ENCODE peak calls at places on chromosomes 11 and 22, in eight cellular contexts. C is HepG2, T is H1, V is IMR-90, A is K562, D is HCT116, L is SK-N-SH, Q is GM12878. S is an unnamed sample.

GRCh38 chr11:102810943-102811528 is 13.1 kb upstream of the MMP1 start:
- DNase-seq in C (peak; percentile 12), T (no peak), V (peak; percentile 45), A (no peak), D (no peak), L (peak; percentile 10), Q (no peak), S (peak; percentile 12)

GRCh38 chr11:45590743-45591142 is 74.7 kb downstream of the CHST1 start:
- DNase-seq in C (no peak), T (no peak), V (no peak), A (no peak), D (no peak), L (peak; percentile 53), Q (no peak), S (no peak)

GRCh38 chr11:8087185-8087584 is 6.2 kb downstream of the TUB start:
- DNase-seq in C (no peak), T (no peak), V (no peak), A (no peak), D (no peak), L (no peak), Q (no peak), S (no peak)

GRCh38 chr11:134200688-134201087 is 23.1 kb downstream of the NCAPD3 start:
- DNase-seq in C (no peak), T (no peak), V (peak; percentile 59), A (no peak), D (no peak), L (no peak), Q (no peak), S (no peak)

GRCh38 chr11:15071556-15072255 is 1.7 kb upstream of the CALCB start:
- DNase-seq in C (no peak), T (no peak), V (no peak), A (no peak), D (no peak), L (no peak), Q (no peak), S (no peak)

GRCh38 chr11:114070464-114071139 is 11.1 kb downstream of the ZBTB16 start:
- DNase-seq in C (no peak), T (no peak), V (no peak), A (no peak), D (no peak), L (no peak), Q (no peak), S (no peak)

GRCh38 chr22:49303781-49304461 is 523.8 kb downstream of the BRD1 start:
- DNase-seq in C (no peak), T (no peak), V (no peak), A (no peak), D (no peak), L (no peak), Q (no peak), S (no peak)

GRCh38 chr11:19283998-19284397 is 43.3 kb upstream of the E2F8 start:
- DNase-seq in C (no peak), T (no peak), V (no peak), A (no peak), D (no peak), L (no peak), Q (no peak), S (no peak)

GRCh38 chr11:22049276-22049675 is 143.6 kb upstream of the ANO5 start:
- DNase-seq in C (no peak), T (no peak), V (no peak), A (no peak), D (no peak), L (no peak), Q (no peak), S (peak; percentile 9)

GRCh38 chr22:31089101-31090100 is 8.3 kb downstream of the SMTN start:
- DNase-seq in C (no peak), T (peak; percentile 67), V (no peak), A (peak; percentile 64), D (no peak), L (peak; percentile 90), Q (no peak), S (no peak)

GRCh38 chr11:66906077-66906929 is 49.4 kb downstream of the LRFN4 start:
- DNase-seq in C (peak; percentile 81), T (no peak), V (peak; percentile 49), A (no peak), D (peak; percentile 36), L (no peak), Q (no peak), S (peak; percentile 61)

GRCh38 chr11:124776865-124777645 is 15.0 kb upstream of the ESAM start:
- DNase-seq in C (no peak), T (no peak), V (no peak), A (no peak), D (no peak), L (no peak), Q (no peak), S (no peak)

GRCh38 chr11:61075891-61076290 is 26.4 kb upstream of the CD5 start:
- DNase-seq in C (peak; percentile 34), T (no peak), V (peak; percentile 35), A (no peak), D (no peak), L (no peak), Q (no peak), S (peak; percentile 18)

GRCh38 chr11:70210051-70210501 is 7.0 kb downstream of the FADD start:
- DNase-seq in C (no peak), T (no peak), V (peak; percentile 68), A (no peak), D (no peak), L (no peak), Q (no peak), S (no peak)

GRCh38 chr11:13772223-13773046 is 104.0 kb downstream of the FAR1 start:
- DNase-seq in C (peak; percentile 58), T (peak; percentile 55), V (peak; percentile 62), A (peak; percentile 31), D (peak; percentile 67), L (peak; percentile 39), Q (peak; percentile 11), S (peak; percentile 72)

GRCh38 chr11:123235687-123236261 is 40.7 kb upstream of the CLMP start:
- DNase-seq in C (no peak), T (no peak), V (peak; percentile 74), A (no peak), D (peak; percentile 43), L (no peak), Q (no peak), S (no peak)

GRCh38 chr11:16028406-16028805 is 327.9 kb downstream of the SOX6 start:
- DNase-seq in C (no peak), T (no peak), V (peak; percentile 45), A (no peak), D (no peak), L (no peak), Q (no peak), S (no peak)

GRCh38 chr11:95365346-95365745 is 134.3 kb upstream of the SESN3 start:
- DNase-seq in C (no peak), T (no peak), V (no peak), A (no peak), D (no peak), L (no peak), Q (no peak), S (no peak)
- TF ChIP-seq RAD21 in C (no peak), T (no peak), V (no peak), A (no peak), D (no peak), L (no peak), Q (no peak), S (no peak)

GRCh38 chr11:63870351-63871197 is 31.7 kb downstream of the MARK2 start:
- DNase-seq in C (no peak), T (no peak), V (peak; percentile 28), A (no peak), D (no peak), L (no peak), Q (no peak), S (no peak)

GRCh38 chr11:63874511-63874910 is 35.6 kb downstream of the MARK2 start:
- DNase-seq in C (no peak), T (no peak), V (no peak), A (peak; percentile 29), D (no peak), L (no peak), Q (no peak), S (no peak)

GRCh38 chr11:63873381-63873780 is 34.5 kb downstream of the MARK2 start:
- DNase-seq in C (no peak), T (no peak), V (no peak), A (no peak), D (no peak), L (no peak), Q (no peak), S (no peak)

GRCh38 chr11:63872833-63873201 is 33.9 kb downstream of the MARK2 start:
- DNase-seq in C (no peak), T (no peak), V (no peak), A (no peak), D (no peak), L (no peak), Q (no peak), S (no peak)

GRCh38 chr11:63871962-63872832 is 33.3 kb downstream of the MARK2 start:
- DNase-seq in C (peak; percentile 96), T (no peak), V (peak; percentile 93), A (peak; percentile 90), D (peak; percentile 60), L (peak; percentile 80), Q (peak; percentile 77), S (peak; percentile 86)
- TF ChIP-seq RAD21 in C (peak; percentile 91), T (peak; percentile 61), V (peak; percentile 62), A (peak; percentile 90), D (peak; percentile 82), L (peak; percentile 71), Q (peak; percentile 73), S (peak; percentile 58)

DNA sequence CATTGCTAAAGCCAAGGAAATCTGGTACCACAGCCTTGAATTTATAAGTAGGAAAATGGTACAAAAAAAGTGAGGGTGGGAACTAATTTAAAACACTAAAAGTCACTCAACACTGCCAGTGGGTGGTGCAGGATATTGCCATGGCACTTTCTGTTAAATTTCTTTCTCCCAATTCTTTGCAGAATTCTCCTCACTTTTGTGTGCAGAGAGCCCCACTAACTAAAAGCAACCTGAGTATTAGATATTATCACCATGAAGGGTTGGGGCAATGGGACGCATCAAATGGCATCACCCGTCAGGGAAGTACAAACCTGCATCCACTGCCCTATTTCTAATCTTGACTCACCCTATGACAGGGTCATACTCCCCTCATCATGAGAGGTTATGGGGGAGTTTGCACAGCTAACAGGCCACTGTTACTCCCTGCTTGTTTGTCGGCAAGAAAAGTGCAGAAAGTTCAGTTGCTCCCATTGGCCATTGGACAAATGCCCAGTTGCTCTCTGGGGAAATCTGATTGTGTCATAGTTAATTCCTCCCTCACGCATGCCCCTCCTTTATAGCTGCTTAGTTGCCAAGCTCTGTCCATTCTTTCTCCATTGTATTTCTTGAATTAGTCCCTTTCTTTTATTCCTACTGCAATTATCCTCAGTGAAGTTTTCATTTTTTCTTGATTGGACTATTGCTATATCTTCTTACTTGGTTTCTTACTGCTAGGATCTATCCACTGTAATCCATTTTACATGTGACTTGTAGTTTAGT is 93.8 kb upstream of the BLID start:
- DNase-seq in C (no peak), T (no peak), V (peak; percentile 88), A (no peak), D (no peak), L (peak; percentile 41), Q (no peak), S (peak; percentile 39)
- TF ChIP-seq RAD21 in C (no peak), T (no peak), V (no peak), A (no peak), D (no peak), L (no peak), Q (no peak), S (no peak)

DNA sequence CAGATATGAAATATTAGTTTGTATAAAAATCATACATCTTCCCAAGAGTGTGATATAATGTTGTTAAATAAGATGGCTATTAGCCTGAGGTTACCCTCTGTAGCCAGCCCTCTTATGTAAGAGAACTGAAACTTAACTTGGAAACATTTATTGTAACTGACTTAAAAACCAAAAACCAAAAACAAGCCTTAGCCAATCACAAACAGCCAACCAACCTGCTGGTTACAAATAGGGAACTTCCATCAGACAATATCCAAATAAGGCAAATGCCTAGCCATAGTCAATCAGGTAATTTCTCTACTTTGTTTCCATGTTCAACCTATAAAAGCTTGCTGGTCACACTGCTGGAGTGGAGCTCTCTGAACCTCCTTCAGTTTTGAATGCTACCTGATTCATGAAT is 14.1 kb downstream of the KBTBD3 start:
- DNase-seq in C (no peak), T (no peak), V (no peak), A (no peak), D (no peak), L (no peak), Q (no peak), S (no peak)
- TF ChIP-seq RAD21 in C (no peak), T (no peak), V (no peak), A (no peak), D (no peak), L (no peak), Q (no peak), S (no peak)